ENCODE peak calls at places on chromosomes 1 and 21, in six cellular contexts. M, B, X, Q, I and G are unnamed samples.

GRCh38 chr1:22831729-22832413 is 121.2 kb downstream of the EPHB2 start:
- DNase-seq in M (peak), B (peak), X (peak), Q (peak), I (no peak), G (peak)

GRCh38 chr1:44740179-44740617 is 561 bp downstream of the KIF2C start:
- DNase-seq in M (no peak), B (no peak), X (no peak), Q (no peak), I (no peak), G (no peak)

GRCh38 chr1:241444836-241445235 is 74.7 kb downstream of the FH start:
- DNase-seq in M (no peak), B (no peak), X (no peak), Q (no peak), I (no peak), G (no peak)

GRCh38 chr21:28136687-28137086 is 856.0 kb downstream of the LTN1 start:
- DNase-seq in M (no peak), B (no peak), X (no peak), Q (no peak), I (no peak), G (no peak)

GRCh38 chr1:95451904-95452303 is 217.9 kb downstream of the RWDD3 start:
- DNase-seq in M (no peak), B (no peak), X (no peak), Q (no peak), I (no peak), G (no peak)

GRCh38 chr1:62088439-62088838 is 106.2 kb upstream of the L1TD1 start:
- DNase-seq in M (no peak), B (no peak), X (no peak), Q (no peak), I (no peak), G (no peak)

GRCh38 chr1:116765962-116766361 is 11.7 kb downstream of the CD2 start:
- DNase-seq in M (no peak), B (peak), X (peak), Q (no peak), I (no peak), G (peak)

GRCh38 chr21:36156815-36157670 is at the start of gene DOP1B:
- DNase-seq in M (peak), B (no peak), X (peak), Q (peak), I (peak), G (no peak)

GRCh38 chr1:156795787-156796186 is 20.9 kb downstream of the SH2D2A start:
- DNase-seq in M (no peak), B (no peak), X (no peak), Q (no peak), I (no peak), G (no peak)

GRCh38 chr1:171245458-171246064 is 2.7 kb upstream of the FMO1 start:
- DNase-seq in M (peak), B (peak), X (peak), Q (no peak), I (no peak), G (peak)